ENCODE peak calls at places on chromosome 21, in nine cellular contexts. S, A, T, V, F, I, Y, K and U are unnamed samples. For H3K27me3, the result is how much of the 10 kb centered on the place peaks cover.

GRCh38 chr21:31351438-31351837 is 7.4 kb upstream of the TIAM1 start:
- DNase-seq in S (no peak), A (no peak), T (no peak), V (no peak), F (no peak), I (no peak), Y (no peak), K (no peak), U (no peak)

GRCh38 chr21:40049031-40049958 is 182.1 kb downstream of the PCP4 start:
- DNase-seq in S (no peak), A (peak), T (no peak), V (no peak), F (no peak), I (peak), Y (no peak), K (peak), U (no peak)

GRCh38 chr21:23578027-23578426 is 2029.3 kb downstream of the MRPL39 start:
- DNase-seq in S (no peak), A (no peak), T (no peak), V (no peak), F (no peak), I (no peak), Y (no peak), K (no peak), U (no peak)

GRCh38 chr21:34881421-34881820 is 167.7 kb downstream of the RUNX1 start:
- DNase-seq in S (no peak), A (no peak), T (no peak), V (no peak), F (no peak), I (no peak), Y (no peak), K (no peak), U (no peak)

GRCh38 chr21:39581414-39581813 is 31.3 kb upstream of the B3GALT5 start:
- DNase-seq in S (no peak), A (no peak), T (no peak), V (no peak), F (no peak), I (peak), Y (no peak), K (no peak), U (no peak)

GRCh38 chr21:29829514-29830255 is 110.1 kb downstream of the GRIK1 start:
- DNase-seq in S (no peak), A (no peak), T (no peak), V (no peak), F (no peak), I (no peak), Y (no peak), K (no peak), U (no peak)

GRCh38 chr21:34598931-34599400 is 15.9 kb downstream of the RCAN1 start:
- DNase-seq in S (no peak), A (no peak), T (no peak), V (no peak), F (no peak), I (no peak), Y (no peak), K (no peak), U (no peak)

GRCh38 chr21:26945916-26946315 is 21.0 kb downstream of the ADAMTS5 start:
- DNase-seq in S (peak), A (peak), T (no peak), V (peak), F (no peak), I (no peak), Y (no peak), K (no peak), U (no peak)

GRCh38 chr21:29638138-29638537 is 301.7 kb downstream of the GRIK1 start:
- DNase-seq in S (no peak), A (no peak), T (no peak), V (no peak), F (no peak), I (no peak), Y (no peak), K (no peak), U (no peak)

GRCh38 chr21:39637197-39637970 is 24.6 kb downstream of the B3GALT5 start:
- DNase-seq in S (no peak), A (no peak), T (no peak), V (no peak), F (no peak), I (peak), Y (no peak), K (no peak), U (no peak)

GRCh38 chr21:27677547-27677946 is 710.7 kb upstream of the ADAMTS5 start:
- DNase-seq in S (no peak), A (no peak), T (no peak), V (no peak), F (no peak), I (no peak), Y (no peak), K (no peak), U (no peak)

GRCh38 chr21:16264314-16264713 is 534.5 kb downstream of the USP25 start:
- DNase-seq in S (no peak), A (no peak), T (no peak), V (no peak), F (no peak), I (no peak), Y (no peak), K (no peak), U (no peak)

GRCh38 chr21:27269646-27270045 is 302.8 kb upstream of the ADAMTS5 start:
- DNase-seq in S (no peak), A (no peak), T (no peak), V (no peak), F (no peak), I (no peak), Y (peak), K (no peak), U (no peak)

GRCh38 chr21:34850166-34850695 is 181.4 kb downstream of the CLIC6 start:
- DNase-seq in S (no peak), A (no peak), T (no peak), V (no peak), F (no peak), I (no peak), Y (no peak), K (no peak), U (no peak)

GRCh38 chr21:29170935-29171334 is 40.5 kb downstream of the MAP3K7CL start:
- DNase-seq in S (no peak), A (no peak), T (no peak), V (no peak), F (no peak), I (no peak), Y (no peak), K (no peak), U (no peak)

GRCh38 chr21:35423694-35424093 is 374.6 kb upstream of the RUNX1 start:
- DNase-seq in S (no peak), A (no peak), T (no peak), V (no peak), F (no peak), I (no peak), Y (no peak), K (no peak), U (no peak)

GRCh38 chr21:38675450-38675849 is 130.3 kb upstream of the ETS2 start:
- DNase-seq in S (no peak), A (no peak), T (no peak), V (no peak), F (no peak), I (no peak), Y (no peak), K (no peak), U (no peak)

GRCh38 chr21:35503646-35504045 is 454.5 kb upstream of the RUNX1 start:
- DNase-seq in S (no peak), A (no peak), T (no peak), V (no peak), F (peak), I (peak), Y (no peak), K (no peak), U (no peak)

GRCh38 chr21:34933609-34934345 is 115.3 kb downstream of the RUNX1 start:
- DNase-seq in S (no peak), A (no peak), T (no peak), V (no peak), F (peak), I (no peak), Y (no peak), K (no peak), U (no peak)

GRCh38 chr21:20875741-20876140 is 122.5 kb upstream of the NCAM2 start:
- DNase-seq in S (no peak), A (no peak), T (no peak), V (no peak), F (no peak), I (no peak), Y (no peak), K (no peak), U (no peak)

GRCh38 chr21:31173881-31174555 is 135.7 kb upstream of the KRTAP19-8 start:
- DNase-seq in S (peak), A (peak), T (peak), V (peak), F (peak), I (no peak), Y (no peak), K (peak), U (no peak)

GRCh38 chr21:46048926-46049889 is 48.7 kb upstream of the COL6A2 start:
- DNase-seq in S (peak), A (peak), T (peak), V (peak), F (no peak), I (peak), Y (peak), K (peak), U (no peak)

GRCh38 chr21:35197191-35197590 is 148.1 kb upstream of the RUNX1 start:
- DNase-seq in S (no peak), A (no peak), T (no peak), V (no peak), F (no peak), I (no peak), Y (no peak), K (no peak), U (no peak)

GRCh38 chr21:38712076-38712475 is 93.7 kb upstream of the ETS2 start:
- DNase-seq in S (peak), A (peak), T (no peak), V (no peak), F (no peak), I (peak), Y (no peak), K (no peak), U (peak)

GRCh38 chr21:31927872-31928476 is 55.2 kb downstream of the HUNK start:
- DNase-seq in S (no peak), A (no peak), T (no peak), V (no peak), F (no peak), I (no peak), Y (no peak), K (no peak), U (no peak)

GRCh38 chr21:18673789-18674188 is 270.2 kb upstream of the TMPRSS15 start:
- DNase-seq in S (no peak), A (no peak), T (no peak), V (no peak), F (no peak), I (no peak), Y (no peak), K (no peak), U (no peak)

GRCh38 chr21:31005019-31005418 is 33.3 kb downstream of the KRTAP19-8 start:
- DNase-seq in S (no peak), A (no peak), T (no peak), V (no peak), F (no peak), I (no peak), Y (no peak), K (no peak), U (no peak)

GRCh38 chr21:46017148-46017547 is 35.6 kb downstream of the COL6A1 start:
- DNase-seq in S (no peak), A (no peak), T (no peak), V (no peak), F (no peak), I (no peak), Y (no peak), K (no peak), U (no peak)

GRCh38 chr21:15301736-15302135 is 236.9 kb upstream of the NRIP1 start:
- DNase-seq in S (no peak), A (no peak), T (no peak), V (no peak), F (no peak), I (no peak), Y (no peak), K (no peak), U (no peak)

GRCh38 chr21:38646213-38646837 is 148.0 kb upstream of the ERG start:
- DNase-seq in S (no peak), A (no peak), T (no peak), V (no peak), F (no peak), I (no peak), Y (no peak), K (no peak), U (no peak)

GRCh38 chr21:37478821-37479220 is 112.2 kb downstream of the DYRK1A start:
- DNase-seq in S (no peak), A (no peak), T (no peak), V (no peak), F (no peak), I (no peak), Y (no peak), K (no peak), U (no peak)
- H3K27me3 ChIP-seq in S (under half), A (under half), T (under half), V (under half), F (under half), I (under half), Y (under half), K (under half), U (under half)

DNA sequence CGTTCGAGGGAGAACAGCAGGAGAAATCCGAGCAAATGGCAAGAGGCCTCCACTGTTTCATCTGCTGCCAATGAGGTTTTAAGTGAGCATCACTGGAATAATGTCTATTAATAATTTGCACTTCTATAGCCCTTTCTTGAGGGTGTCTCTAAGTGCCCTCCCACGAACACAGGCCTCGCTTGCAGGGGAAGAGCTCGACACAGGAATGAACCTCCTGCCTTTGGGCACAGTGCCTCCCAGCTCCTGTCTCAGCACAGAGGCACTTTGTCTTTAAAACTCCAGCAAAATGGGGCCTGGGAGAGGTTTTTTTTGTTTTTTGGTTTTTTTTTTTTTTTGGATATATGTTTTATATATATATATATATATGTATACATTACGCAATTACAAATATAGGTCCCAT is 56.6 kb downstream of the OLIG1 start:
- DNase-seq in S (no peak), A (no peak), T (no peak), V (no peak), F (no peak), I (no peak), Y (no peak), K (no peak), U (no peak)
- H3K27me3 ChIP-seq in S (under half), A (half or more), T (under half), V (under half), F (under half), I (under half), Y (under half), K (under half), U (under half)

GRCh38 chr21:36668713-36669112 is 30.2 kb upstream of the SIM2 start:
- DNase-seq in S (no peak), A (no peak), T (no peak), V (no peak), F (no peak), I (no peak), Y (no peak), K (no peak), U (no peak)
- H3K27me3 ChIP-seq in S (under half), A (half or more), T (under half), V (under half), F (under half), I (under half), Y (under half), K (under half), U (under half)

DNA sequence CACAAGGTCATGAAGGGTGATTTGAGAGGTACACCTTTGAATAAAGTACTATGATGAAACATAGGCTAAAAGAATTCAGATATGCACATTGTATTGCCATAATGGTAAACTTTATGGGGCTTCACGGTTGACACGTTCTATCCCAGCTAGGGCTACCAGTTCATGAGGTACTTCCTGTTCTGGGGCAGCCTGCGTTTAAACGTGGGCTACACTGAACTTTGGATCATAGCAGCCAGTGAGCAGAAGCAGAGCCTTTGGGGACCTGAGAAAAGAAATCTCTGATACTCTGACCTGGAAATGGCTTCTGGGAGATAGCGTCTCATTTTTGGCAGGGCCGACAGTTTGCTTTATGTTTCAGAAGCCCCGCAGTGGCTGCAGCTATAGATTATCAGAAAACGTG is 48.6 kb downstream of the SLC37A1 start:
- DNase-seq in S (no peak), A (no peak), T (no peak), V (no peak), F (no peak), I (no peak), Y (no peak), K (no peak), U (no peak)
- H3K27me3 ChIP-seq in S (under half), A (under half), T (under half), V (under half), F (under half), I (under half), Y (under half), K (under half), U (under half)

DNA sequence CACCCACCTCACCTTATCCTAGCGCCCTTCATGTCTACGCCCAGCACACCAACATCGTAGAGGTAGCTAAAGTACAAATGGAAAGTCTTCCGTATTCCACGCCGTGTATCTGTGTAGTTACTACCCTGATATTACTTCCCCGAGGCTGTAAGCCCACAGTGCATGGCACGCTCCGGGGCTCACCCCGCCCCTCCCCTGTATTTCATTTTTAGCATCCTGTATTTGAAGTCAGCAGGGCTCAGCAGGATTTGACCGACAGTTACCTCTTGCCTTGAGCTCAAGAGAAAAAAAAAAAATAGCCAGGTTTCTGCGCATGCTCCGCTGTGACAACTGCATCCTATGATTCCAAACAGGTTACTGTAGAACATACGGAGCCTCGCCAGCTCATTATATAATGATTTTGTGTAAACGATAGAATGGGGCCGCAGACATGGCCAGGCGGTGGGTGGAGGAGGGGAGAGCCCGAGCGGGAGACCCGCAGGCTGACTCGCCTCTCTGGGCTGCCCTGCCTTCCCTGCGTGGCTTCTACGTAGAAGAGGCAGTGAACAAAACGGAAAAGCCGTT is 1.3 kb downstream of the ABCG1 start:
- DNase-seq in S (peak), A (peak), T (peak), V (peak), F (peak), I (peak), Y (peak), K (peak), U (peak)
- H3K27me3 ChIP-seq in S (under half), A (under half), T (under half), V (under half), F (under half), I (under half), Y (under half), K (under half), U (under half)

GRCh38 chr21:25536752-25537151 is 70.5 kb downstream of the MRPL39 start:
- DNase-seq in S (no peak), A (no peak), T (no peak), V (no peak), F (no peak), I (no peak), Y (no peak), K (no peak), U (no peak)

GRCh38 chr21:25535811-25536210 is 71.5 kb downstream of the MRPL39 start:
- DNase-seq in S (no peak), A (no peak), T (no peak), V (no peak), F (no peak), I (no peak), Y (no peak), K (no peak), U (no peak)

GRCh38 chr21:25537174-25537573 is 70.1 kb downstream of the MRPL39 start:
- DNase-seq in S (no peak), A (no peak), T (no peak), V (no peak), F (no peak), I (no peak), Y (no peak), K (no peak), U (no peak)

GRCh38 chr21:25541042-25541441 is 66.2 kb downstream of the MRPL39 start:
- DNase-seq in S (no peak), A (no peak), T (no peak), V (no peak), F (no peak), I (no peak), Y (no peak), K (no peak), U (no peak)
- H3K27me3 ChIP-seq in S (under half), A (under half), T (under half), V (under half), F (under half), I (under half), Y (under half), K (under half), U (under half)

GRCh38 chr21:42769183-42769819 is 110.0 kb downstream of the WDR4 start:
- DNase-seq in S (no peak), A (no peak), T (no peak), V (no peak), F (no peak), I (no peak), Y (no peak), K (no peak), U (no peak)

GRCh38 chr21:42768324-42769121 is 110.8 kb downstream of the WDR4 start:
- DNase-seq in S (no peak), A (no peak), T (no peak), V (no peak), F (no peak), I (no peak), Y (no peak), K (no peak), U (no peak)

GRCh38 chr21:42769820-42770716 is 109.3 kb downstream of the WDR4 start:
- DNase-seq in S (no peak), A (no peak), T (no peak), V (no peak), F (no peak), I (no peak), Y (no peak), K (no peak), U (no peak)

GRCh38 chr21:42770717-42771502 is 108.4 kb downstream of the WDR4 start:
- DNase-seq in S (no peak), A (no peak), T (no peak), V (no peak), F (no peak), I (no peak), Y (no peak), K (no peak), U (no peak)

GRCh38 chr21:42771503-42771805 is 107.9 kb downstream of the WDR4 start:
- DNase-seq in S (no peak), A (no peak), T (no peak), V (no peak), F (no peak), I (no peak), Y (no peak), K (no peak), U (no peak)
- H3K27me3 ChIP-seq in S (under half), A (under half), T (under half), V (under half), F (under half), I (under half), Y (under half), K (under half), U (under half)

GRCh38 chr21:44616591-44616926 is 4.7 kb downstream of the KRTAP10-8 start:
- DNase-seq in S (no peak), A (no peak), T (peak), V (no peak), F (no peak), I (no peak), Y (no peak), K (no peak), U (no peak)
- H3K27me3 ChIP-seq in S (under half), A (under half), T (under half), V (under half), F (under half), I (under half), Y (under half), K (under half), U (under half)